ENCODE peak calls at places on chromosomes 1 and 21, in six cellular contexts. One of them, this sample, is unnamed.

GRCh38 chr21:44614161-44614631 is 2.3 kb downstream of the KRTAP10-8 start:
- DNase-seq in adrenal gland: no peak
- DNase-seq in neural crest cell: no peak
- DNase-seq in GM20000: no peak
- DNase-seq in heart right ventricle: no peak
- DNase-seq in bronchial epithelial cell: no peak
- DNase-seq in this sample: no peak

GRCh38 chr1:94792876-94793605 is 27.1 kb upstream of the SLC44A3 start:
- DNase-seq in adrenal gland: no peak
- DNase-seq in neural crest cell: no peak
- DNase-seq in GM20000: no peak
- DNase-seq in heart right ventricle: no peak
- DNase-seq in bronchial epithelial cell: no peak
- DNase-seq in this sample: no peak

GRCh38 chr1:205700865-205701401 is 20.6 kb upstream of the SLC45A3 start:
- DNase-seq in adrenal gland: no peak
- DNase-seq in neural crest cell: no peak
- DNase-seq in GM20000: no peak
- DNase-seq in heart right ventricle: peak; percentile 24
- DNase-seq in bronchial epithelial cell: no peak
- DNase-seq in this sample: peak; percentile 51

GRCh38 chr1:53080769-53081168 is 18.8 kb downstream of the PODN start:
- DNase-seq in adrenal gland: no peak
- DNase-seq in neural crest cell: no peak
- DNase-seq in GM20000: no peak
- DNase-seq in heart right ventricle: peak; percentile 4
- DNase-seq in bronchial epithelial cell: no peak
- DNase-seq in this sample: no peak

GRCh38 chr21:33951276-33952178 is 35.9 kb upstream of the ATP5PO start:
- DNase-seq in adrenal gland: no peak
- DNase-seq in neural crest cell: no peak
- DNase-seq in GM20000: no peak
- DNase-seq in heart right ventricle: no peak
- DNase-seq in bronchial epithelial cell: no peak
- DNase-seq in this sample: no peak

GRCh38 chr1:224783006-224783651 is 146.3 kb upstream of the DNAH14 start:
- DNase-seq in adrenal gland: no peak
- DNase-seq in neural crest cell: no peak
- DNase-seq in GM20000: no peak
- DNase-seq in heart right ventricle: no peak
- DNase-seq in bronchial epithelial cell: no peak
- DNase-seq in this sample: no peak

GRCh38 chr1:217889401-217889800 is 258.3 kb downstream of the SPATA17 start:
- DNase-seq in adrenal gland: no peak
- DNase-seq in neural crest cell: peak; percentile 32
- DNase-seq in GM20000: no peak
- DNase-seq in heart right ventricle: peak; percentile 14
- DNase-seq in bronchial epithelial cell: no peak
- DNase-seq in this sample: peak; percentile 77

GRCh38 chr1:174209347-174210187 is 50.2 kb downstream of the RABGAP1L start:
- DNase-seq in adrenal gland: no peak
- DNase-seq in neural crest cell: no peak
- DNase-seq in GM20000: no peak
- DNase-seq in heart right ventricle: no peak
- DNase-seq in bronchial epithelial cell: no peak
- DNase-seq in this sample: no peak

GRCh38 chr1:72431810-72432209 is 149.5 kb upstream of the NEGR1 start:
- DNase-seq in adrenal gland: no peak
- DNase-seq in neural crest cell: no peak
- DNase-seq in GM20000: no peak
- DNase-seq in heart right ventricle: no peak
- DNase-seq in bronchial epithelial cell: peak; percentile 34
- DNase-seq in this sample: no peak

GRCh38 chr21:32572574-32573420 is 12.5 kb downstream of the TCP10L start:
- DNase-seq in adrenal gland: no peak
- DNase-seq in neural crest cell: no peak
- DNase-seq in GM20000: no peak
- DNase-seq in heart right ventricle: no peak
- DNase-seq in bronchial epithelial cell: peak; percentile 67
- DNase-seq in this sample: no peak

GRCh38 chr1:219265026-219265515 is 91.4 kb downstream of the LYPLAL1 start:
- DNase-seq in adrenal gland: no peak
- DNase-seq in neural crest cell: no peak
- DNase-seq in GM20000: no peak
- DNase-seq in heart right ventricle: no peak
- DNase-seq in bronchial epithelial cell: peak; percentile 20
- DNase-seq in this sample: no peak

GRCh38 chr1:8910331-8910730 is 31.8 kb upstream of the ENO1 start:
- DNase-seq in adrenal gland: no peak
- DNase-seq in neural crest cell: no peak
- DNase-seq in GM20000: no peak
- DNase-seq in heart right ventricle: no peak
- DNase-seq in bronchial epithelial cell: no peak
- DNase-seq in this sample: no peak

GRCh38 chr1:192766009-192766625 is 42.7 kb upstream of the RGS2 start:
- DNase-seq in adrenal gland: no peak
- DNase-seq in neural crest cell: no peak
- DNase-seq in GM20000: no peak
- DNase-seq in heart right ventricle: no peak
- DNase-seq in bronchial epithelial cell: peak; percentile 59
- DNase-seq in this sample: no peak

GRCh38 chr1:185646202-185646683 is 87.9 kb upstream of the HMCN1 start:
- DNase-seq in adrenal gland: peak; percentile 77
- DNase-seq in neural crest cell: peak; percentile 9
- DNase-seq in GM20000: no peak
- DNase-seq in heart right ventricle: no peak
- DNase-seq in bronchial epithelial cell: peak; percentile 100
- DNase-seq in this sample: peak; percentile 15

GRCh38 chr1:205298191-205298994 is 23.2 kb downstream of the NUAK2 start:
- DNase-seq in adrenal gland: no peak
- DNase-seq in neural crest cell: no peak
- DNase-seq in GM20000: no peak
- DNase-seq in heart right ventricle: no peak
- DNase-seq in bronchial epithelial cell: peak; percentile 97
- DNase-seq in this sample: no peak

GRCh38 chr1:65001238-65001792 is 35.0 kb upstream of the JAK1 start:
- DNase-seq in adrenal gland: peak; percentile 69
- DNase-seq in neural crest cell: peak; percentile 32
- DNase-seq in GM20000: peak; percentile 78
- DNase-seq in heart right ventricle: peak; percentile 82
- DNase-seq in bronchial epithelial cell: no peak
- DNase-seq in this sample: peak; percentile 28

GRCh38 chr1:222920169-222920568 is 105.3 kb downstream of the DISP1 start:
- DNase-seq in adrenal gland: no peak
- DNase-seq in neural crest cell: no peak
- DNase-seq in GM20000: no peak
- DNase-seq in heart right ventricle: no peak
- DNase-seq in bronchial epithelial cell: no peak
- DNase-seq in this sample: no peak

DNA sequence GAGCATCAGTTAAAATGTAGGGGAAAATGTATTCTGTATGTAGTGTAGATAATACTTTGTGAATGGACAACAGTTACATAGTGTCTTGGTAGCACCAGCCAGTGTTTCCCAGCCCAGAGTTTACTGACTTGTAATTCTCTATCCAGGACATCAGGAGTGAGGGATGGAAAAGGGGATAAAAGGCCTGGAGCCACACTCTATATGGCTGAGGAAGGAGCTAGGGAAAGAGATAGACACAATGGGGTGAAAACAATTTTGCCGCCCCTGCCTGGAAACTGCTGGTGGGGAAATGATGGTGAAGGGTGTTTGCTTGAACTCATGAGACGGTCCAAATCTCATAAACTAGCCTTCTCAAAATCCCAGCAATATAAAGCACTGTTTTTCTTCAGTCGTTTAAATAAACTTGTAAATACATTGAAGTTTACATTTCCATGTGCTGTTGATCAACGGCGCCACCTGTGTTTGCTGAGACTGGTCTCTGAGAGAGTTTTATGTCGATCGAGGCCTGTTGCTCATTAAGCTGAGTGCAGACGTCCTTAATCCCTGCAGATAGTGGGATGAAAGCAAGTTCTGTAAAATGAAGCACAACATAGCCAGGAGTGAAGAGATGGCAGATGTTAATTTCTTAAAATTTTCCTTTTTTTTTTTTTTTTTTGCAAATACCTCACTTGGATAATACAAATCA is 27.9 kb upstream of the AGO1 start:
- DNase-seq in adrenal gland: no peak
- DNase-seq in neural crest cell: no peak
- DNase-seq in GM20000: no peak
- DNase-seq in heart right ventricle: no peak
- DNase-seq in bronchial epithelial cell: no peak
- DNase-seq in this sample: no peak
- TF ChIP-seq CTCF in adrenal gland: no peak
- TF ChIP-seq CTCF in neural crest cell: no peak
- TF ChIP-seq CTCF in GM20000: no peak
- TF ChIP-seq CTCF in heart right ventricle: no peak
- TF ChIP-seq CTCF in bronchial epithelial cell: no peak
- TF ChIP-seq CTCF in this sample: no peak

GRCh38 chr1:4781646-4782045 is 127.2 kb downstream of the AJAP1 start:
- DNase-seq in adrenal gland: no peak
- DNase-seq in neural crest cell: no peak
- DNase-seq in GM20000: no peak
- DNase-seq in heart right ventricle: no peak
- DNase-seq in bronchial epithelial cell: no peak
- DNase-seq in this sample: no peak

GRCh38 chr1:4772294-4773010 is 118.0 kb downstream of the AJAP1 start:
- DNase-seq in adrenal gland: no peak
- DNase-seq in neural crest cell: no peak
- DNase-seq in GM20000: no peak
- DNase-seq in heart right ventricle: no peak
- DNase-seq in bronchial epithelial cell: no peak
- DNase-seq in this sample: no peak

GRCh38 chr1:4778056-4778455 is 123.6 kb downstream of the AJAP1 start:
- DNase-seq in adrenal gland: peak; percentile 24
- DNase-seq in neural crest cell: peak; percentile 3
- DNase-seq in GM20000: no peak
- DNase-seq in heart right ventricle: no peak
- DNase-seq in bronchial epithelial cell: peak; percentile 3
- DNase-seq in this sample: peak; percentile 34
- TF ChIP-seq CTCF in adrenal gland: peak; percentile 25
- TF ChIP-seq CTCF in neural crest cell: peak; percentile 50
- TF ChIP-seq CTCF in GM20000: no peak
- TF ChIP-seq CTCF in heart right ventricle: no peak
- TF ChIP-seq CTCF in bronchial epithelial cell: peak; percentile 33
- TF ChIP-seq CTCF in this sample: no peak

GRCh38 chr1:237681210-237681609 is 209.5 kb downstream of the ZP4 start:
- DNase-seq in adrenal gland: no peak
- DNase-seq in neural crest cell: no peak
- DNase-seq in GM20000: no peak
- DNase-seq in heart right ventricle: no peak
- DNase-seq in bronchial epithelial cell: no peak
- DNase-seq in this sample: no peak

GRCh38 chr1:237679687-237680086 is 211.0 kb downstream of the ZP4 start:
- DNase-seq in adrenal gland: no peak
- DNase-seq in neural crest cell: no peak
- DNase-seq in GM20000: no peak
- DNase-seq in heart right ventricle: no peak
- DNase-seq in bronchial epithelial cell: no peak
- DNase-seq in this sample: no peak

GRCh38 chr1:237672748-237673147 is 218.0 kb downstream of the ZP4 start:
- DNase-seq in adrenal gland: no peak
- DNase-seq in neural crest cell: no peak
- DNase-seq in GM20000: no peak
- DNase-seq in heart right ventricle: no peak
- DNase-seq in bronchial epithelial cell: peak; percentile 5
- DNase-seq in this sample: no peak

GRCh38 chr1:237677979-237678378 is 212.7 kb downstream of the ZP4 start:
- DNase-seq in adrenal gland: no peak
- DNase-seq in neural crest cell: no peak
- DNase-seq in GM20000: no peak
- DNase-seq in heart right ventricle: no peak
- DNase-seq in bronchial epithelial cell: peak; percentile 33
- DNase-seq in this sample: no peak
- TF ChIP-seq CTCF in adrenal gland: no peak
- TF ChIP-seq CTCF in neural crest cell: no peak
- TF ChIP-seq CTCF in GM20000: no peak
- TF ChIP-seq CTCF in heart right ventricle: peak; percentile 14
- TF ChIP-seq CTCF in bronchial epithelial cell: no peak
- TF ChIP-seq CTCF in this sample: no peak

GRCh38 chr1:156618853-156619581 is at the start of gene HAPLN2:
- DNase-seq in adrenal gland: no peak
- DNase-seq in neural crest cell: peak; percentile 48
- DNase-seq in GM20000: no peak
- DNase-seq in heart right ventricle: no peak
- DNase-seq in bronchial epithelial cell: peak; percentile 32
- DNase-seq in this sample: peak; percentile 73
- TF ChIP-seq CTCF in adrenal gland: no peak
- TF ChIP-seq CTCF in neural crest cell: peak; percentile 53
- TF ChIP-seq CTCF in GM20000: peak; percentile 45
- TF ChIP-seq CTCF in heart right ventricle: peak; percentile 21
- TF ChIP-seq CTCF in bronchial epithelial cell: peak; percentile 69
- TF ChIP-seq CTCF in this sample: no peak

GRCh38 chr1:119674835-119675289 is 26.8 kb upstream of the ZNF697 start:
- DNase-seq in adrenal gland: peak; percentile 76
- DNase-seq in neural crest cell: no peak
- DNase-seq in GM20000: peak; percentile 43
- DNase-seq in heart right ventricle: peak; percentile 18
- DNase-seq in bronchial epithelial cell: peak; percentile 67
- DNase-seq in this sample: peak; percentile 47

GRCh38 chr1:119675349-119676343 is 27.6 kb upstream of the ZNF697 start:
- DNase-seq in adrenal gland: peak; percentile 95
- DNase-seq in neural crest cell: peak; percentile 87
- DNase-seq in GM20000: peak; percentile 74
- DNase-seq in heart right ventricle: peak; percentile 24
- DNase-seq in bronchial epithelial cell: peak; percentile 88
- DNase-seq in this sample: peak; percentile 78

GRCh38 chr1:119679223-119679622 is 31.2 kb upstream of the ZNF697 start:
- DNase-seq in adrenal gland: no peak
- DNase-seq in neural crest cell: no peak
- DNase-seq in GM20000: no peak
- DNase-seq in heart right ventricle: no peak
- DNase-seq in bronchial epithelial cell: no peak
- DNase-seq in this sample: no peak

GRCh38 chr1:119674110-119674509 is 26.0 kb upstream of the ZNF697 start:
- DNase-seq in adrenal gland: no peak
- DNase-seq in neural crest cell: no peak
- DNase-seq in GM20000: no peak
- DNase-seq in heart right ventricle: no peak
- DNase-seq in bronchial epithelial cell: peak; percentile 92
- DNase-seq in this sample: no peak

GRCh38 chr1:119676571-119677206 is 28.6 kb upstream of the ZNF697 start:
- DNase-seq in adrenal gland: no peak
- DNase-seq in neural crest cell: no peak
- DNase-seq in GM20000: no peak
- DNase-seq in heart right ventricle: no peak
- DNase-seq in bronchial epithelial cell: no peak
- DNase-seq in this sample: no peak
- TF ChIP-seq CTCF in adrenal gland: no peak
- TF ChIP-seq CTCF in neural crest cell: no peak
- TF ChIP-seq CTCF in GM20000: no peak
- TF ChIP-seq CTCF in heart right ventricle: peak; percentile 21
- TF ChIP-seq CTCF in bronchial epithelial cell: no peak
- TF ChIP-seq CTCF in this sample: no peak

GRCh38 chr1:1361982-1362423 is 3.6 kb upstream of the MXRA8 start:
- DNase-seq in adrenal gland: peak; percentile 53
- DNase-seq in neural crest cell: no peak
- DNase-seq in GM20000: no peak
- DNase-seq in heart right ventricle: peak; percentile 58
- DNase-seq in bronchial epithelial cell: no peak
- DNase-seq in this sample: no peak
- TF ChIP-seq CTCF in adrenal gland: no peak
- TF ChIP-seq CTCF in neural crest cell: no peak
- TF ChIP-seq CTCF in GM20000: no peak
- TF ChIP-seq CTCF in heart right ventricle: peak; percentile 24
- TF ChIP-seq CTCF in bronchial epithelial cell: no peak
- TF ChIP-seq CTCF in this sample: no peak

This sample was measured in endothelial cell.